ENCODE peak calls at places on chromosomes 4 and X, in four cellular contexts. One of them, this sample, is unnamed.
A peak's percentile ranks its signal among the peaks of the same experiment; 100 is the strongest.

GRCh38 chrX:42992199-42992943 is 214.4 kb upstream of the PPP1R2C start:
- DNase-seq in H4: peak; percentile 21
- DNase-seq in T-helper 9 cell: no peak
- DNase-seq in HS-5: peak; percentile 14
- DNase-seq in this sample: no peak

GRCh38 chr4:7359302-7360063 is 75.2 kb downstream of the PSAPL1 start:
- DNase-seq in T-helper 9 cell: no peak
- DNase-seq in H4: no peak
- DNase-seq in HS-5: no peak
- DNase-seq in this sample: no peak

GRCh38 chr4:140211693-140212092 is 57.7 kb upstream of the MAML3 start:
- DNase-seq in H4: no peak
- DNase-seq in HS-5: no peak
- DNase-seq in T-helper 9 cell: no peak
- DNase-seq in this sample: no peak

GRCh38 chrX:39960219-39960618 is 137.5 kb downstream of the BCOR start:
- DNase-seq in HS-5: no peak
- DNase-seq in T-helper 9 cell: no peak
- DNase-seq in H4: no peak
- DNase-seq in this sample: no peak

GRCh38 chr4:87209696-87210095 is 10.7 kb downstream of the KLHL8 start:
- DNase-seq in T-helper 9 cell: no peak
- DNase-seq in H4: no peak
- DNase-seq in HS-5: no peak
- DNase-seq in this sample: no peak

GRCh38 chr4:145819246-145820181 is 119.1 kb downstream of the ZNF827 start:
- DNase-seq in T-helper 9 cell: no peak
- DNase-seq in H4: no peak
- DNase-seq in HS-5: no peak
- DNase-seq in this sample: peak; percentile 95

GRCh38 chr4:40809058-40809457 is 59.3 kb downstream of the NSUN7 start:
- DNase-seq in H4: no peak
- DNase-seq in HS-5: no peak
- DNase-seq in T-helper 9 cell: no peak
- DNase-seq in this sample: no peak

GRCh38 chrX:8820910-8821527 is 19.8 kb upstream of the FAM9A start:
- DNase-seq in HS-5: no peak
- DNase-seq in T-helper 9 cell: no peak
- DNase-seq in H4: peak; percentile 28
- DNase-seq in this sample: no peak

GRCh38 chr4:190017357-190018200 is 9.5 kb downstream of the FRG2 start:
- DNase-seq in T-helper 9 cell: no peak
- DNase-seq in H4: no peak
- DNase-seq in HS-5: no peak
- DNase-seq in this sample: no peak

GRCh38 chr4:53453385-53453784 is 75.9 kb downstream of the FIP1L1 start:
- DNase-seq in T-helper 9 cell: no peak
- DNase-seq in HS-5: no peak
- DNase-seq in H4: no peak
- DNase-seq in this sample: no peak

GRCh38 chrX:143635915-143636314 is at the start of gene SLITRK4:
- DNase-seq in H4: no peak
- DNase-seq in T-helper 9 cell: no peak
- DNase-seq in HS-5: no peak
- DNase-seq in this sample: peak; percentile 63

GRCh38 chrX:107549504-107549903 is 78.8 kb upstream of the PRPS1 start:
- DNase-seq in H4: no peak
- DNase-seq in T-helper 9 cell: no peak
- DNase-seq in HS-5: no peak
- DNase-seq in this sample: no peak